ENCODE peak calls at places on chromosomes 4 and X, in six cellular contexts. One of them, this sample, is unnamed.
A peak's percentile ranks its signal among the peaks of the same experiment; 100 is the strongest.

GRCh38 chr4:185099024-185099682 is 43.9 kb upstream of the SLC25A4 start:
- DNase-seq in GM04504: no peak
- DNase-seq in progenitor cell of endocrine pancreas: no peak
- DNase-seq in T-helper 9 cell: no peak
- DNase-seq in smooth muscle cell of the brain vasculature: no peak
- DNase-seq in germinal center: no peak
- DNase-seq in this sample: no peak

GRCh38 chr4:44716597-44716996 is 9.8 kb downstream of the GNPDA2 start:
- DNase-seq in progenitor cell of endocrine pancreas: no peak
- DNase-seq in smooth muscle cell of the brain vasculature: no peak
- DNase-seq in germinal center: no peak
- DNase-seq in GM04504: no peak
- DNase-seq in T-helper 9 cell: no peak
- DNase-seq in this sample: no peak

GRCh38 chrX:49106930-49107329 is 16.6 kb downstream of the GPKOW start:
- DNase-seq in T-helper 9 cell: no peak
- DNase-seq in GM04504: peak; percentile 14
- DNase-seq in germinal center: no peak
- DNase-seq in progenitor cell of endocrine pancreas: no peak
- DNase-seq in smooth muscle cell of the brain vasculature: no peak
- DNase-seq in this sample: no peak

GRCh38 chr4:9691221-9692065 is 90.0 kb upstream of the DRD5 start:
- DNase-seq in GM04504: peak; percentile 26
- DNase-seq in smooth muscle cell of the brain vasculature: peak; percentile 53
- DNase-seq in progenitor cell of endocrine pancreas: peak; percentile 94
- DNase-seq in T-helper 9 cell: peak; percentile 82
- DNase-seq in germinal center: peak; percentile 85
- DNase-seq in this sample: no peak

GRCh38 chrX:7746861-7747260 is 96.1 kb upstream of the VCX start:
- DNase-seq in GM04504: peak; percentile 1
- DNase-seq in T-helper 9 cell: no peak
- DNase-seq in germinal center: no peak
- DNase-seq in smooth muscle cell of the brain vasculature: peak; percentile 29
- DNase-seq in progenitor cell of endocrine pancreas: no peak
- DNase-seq in this sample: no peak

GRCh38 chr4:48943387-48943786 is 36.8 kb upstream of the OCIAD2 start:
- DNase-seq in GM04504: no peak
- DNase-seq in T-helper 9 cell: no peak
- DNase-seq in smooth muscle cell of the brain vasculature: no peak
- DNase-seq in germinal center: no peak
- DNase-seq in progenitor cell of endocrine pancreas: no peak
- DNase-seq in this sample: no peak

GRCh38 chr4:122625156-122625555 is 4.3 kb upstream of the IL21 start:
- DNase-seq in germinal center: no peak
- DNase-seq in T-helper 9 cell: no peak
- DNase-seq in smooth muscle cell of the brain vasculature: no peak
- DNase-seq in progenitor cell of endocrine pancreas: no peak
- DNase-seq in GM04504: no peak
- DNase-seq in this sample: no peak

GRCh38 chr4:108651068-108651794 is 832 bp downstream of the OSTC start:
- DNase-seq in GM04504: no peak
- DNase-seq in smooth muscle cell of the brain vasculature: peak; percentile 41
- DNase-seq in germinal center: no peak
- DNase-seq in T-helper 9 cell: no peak
- DNase-seq in progenitor cell of endocrine pancreas: no peak
- DNase-seq in this sample: no peak

GRCh38 chr4:176193898-176194297 is 1.5 kb downstream of the SPATA4 start:
- DNase-seq in GM04504: peak; percentile 62
- DNase-seq in smooth muscle cell of the brain vasculature: no peak
- DNase-seq in germinal center: no peak
- DNase-seq in progenitor cell of endocrine pancreas: no peak
- DNase-seq in T-helper 9 cell: no peak
- DNase-seq in this sample: no peak

GRCh38 chr4:53233396-53233795 is 132.5 kb downstream of the SCFD2 start:
- DNase-seq in progenitor cell of endocrine pancreas: no peak
- DNase-seq in GM04504: no peak
- DNase-seq in germinal center: no peak
- DNase-seq in T-helper 9 cell: no peak
- DNase-seq in smooth muscle cell of the brain vasculature: peak; percentile 15
- DNase-seq in this sample: no peak

GRCh38 chr4:5710962-5711478 is at the start of gene EVC:
- DNase-seq in germinal center: peak; percentile 45
- DNase-seq in progenitor cell of endocrine pancreas: peak; percentile 63
- DNase-seq in smooth muscle cell of the brain vasculature: peak; percentile 47
- DNase-seq in T-helper 9 cell: no peak
- DNase-seq in GM04504: peak; percentile 66
- DNase-seq in this sample: no peak

GRCh38 chr4:3871181-3871852 is 105.1 kb downstream of the ADRA2C start:
- DNase-seq in GM04504: no peak
- DNase-seq in smooth muscle cell of the brain vasculature: no peak
- DNase-seq in germinal center: peak; percentile 43
- DNase-seq in progenitor cell of endocrine pancreas: peak; percentile 79
- DNase-seq in T-helper 9 cell: no peak
- DNase-seq in this sample: no peak

GRCh38 chr4:2417765-2418651 is at the start of gene ZFYVE28:
- DNase-seq in germinal center: no peak
- DNase-seq in GM04504: no peak
- DNase-seq in smooth muscle cell of the brain vasculature: no peak
- DNase-seq in T-helper 9 cell: no peak
- DNase-seq in progenitor cell of endocrine pancreas: no peak
- DNase-seq in this sample: no peak

GRCh38 chr4:20764353-20764752 is 64.1 kb downstream of the PACRGL start:
- DNase-seq in progenitor cell of endocrine pancreas: no peak
- DNase-seq in GM04504: no peak
- DNase-seq in smooth muscle cell of the brain vasculature: no peak
- DNase-seq in T-helper 9 cell: no peak
- DNase-seq in germinal center: no peak
- DNase-seq in this sample: no peak

GRCh38 chr4:105998210-105998609 is 102.9 kb downstream of the NPNT start:
- DNase-seq in T-helper 9 cell: no peak
- DNase-seq in germinal center: no peak
- DNase-seq in smooth muscle cell of the brain vasculature: no peak
- DNase-seq in GM04504: no peak
- DNase-seq in progenitor cell of endocrine pancreas: no peak
- DNase-seq in this sample: no peak

GRCh38 chrX:154401045-154401799 is 3.0 kb downstream of the RPL10 start:
- DNase-seq in T-helper 9 cell: no peak
- DNase-seq in progenitor cell of endocrine pancreas: no peak
- DNase-seq in germinal center: no peak
- DNase-seq in smooth muscle cell of the brain vasculature: no peak
- DNase-seq in GM04504: no peak
- DNase-seq in this sample: no peak

GRCh38 chrX:49172280-49172780 is 632 bp downstream of the PLP2 start:
- DNase-seq in germinal center: peak; percentile 36
- DNase-seq in GM04504: no peak
- DNase-seq in smooth muscle cell of the brain vasculature: no peak
- DNase-seq in T-helper 9 cell: peak; percentile 41
- DNase-seq in progenitor cell of endocrine pancreas: no peak
- DNase-seq in this sample: no peak

GRCh38 chr4:183200453-183200852 is 101.4 kb downstream of the WWC2 start:
- DNase-seq in T-helper 9 cell: no peak
- DNase-seq in GM04504: peak; percentile 86
- DNase-seq in germinal center: no peak
- DNase-seq in smooth muscle cell of the brain vasculature: peak; percentile 93
- DNase-seq in progenitor cell of endocrine pancreas: no peak
- DNase-seq in this sample: no peak

GRCh38 chrX:34943235-34943634 is 639 bp downstream of the FAM47B start:
- DNase-seq in T-helper 9 cell: no peak
- DNase-seq in germinal center: no peak
- DNase-seq in progenitor cell of endocrine pancreas: no peak
- DNase-seq in GM04504: no peak
- DNase-seq in smooth muscle cell of the brain vasculature: no peak
- DNase-seq in this sample: no peak

GRCh38 chr4:181688886-181689285 is 554.3 kb upstream of the TENM3 start:
- DNase-seq in T-helper 9 cell: no peak
- DNase-seq in germinal center: no peak
- DNase-seq in progenitor cell of endocrine pancreas: no peak
- DNase-seq in smooth muscle cell of the brain vasculature: no peak
- DNase-seq in GM04504: no peak
- DNase-seq in this sample: no peak

GRCh38 chr4:125105561-125105960 is 209.2 kb upstream of the FAT4 start:
- DNase-seq in progenitor cell of endocrine pancreas: no peak
- DNase-seq in GM04504: peak; percentile 48
- DNase-seq in T-helper 9 cell: no peak
- DNase-seq in smooth muscle cell of the brain vasculature: no peak
- DNase-seq in germinal center: no peak
- DNase-seq in this sample: no peak

GRCh38 chr4:72909461-72909860 is 160.1 kb downstream of the COX18 start:
- DNase-seq in progenitor cell of endocrine pancreas: no peak
- DNase-seq in smooth muscle cell of the brain vasculature: no peak
- DNase-seq in GM04504: no peak
- DNase-seq in T-helper 9 cell: no peak
- DNase-seq in germinal center: no peak
- DNase-seq in this sample: no peak

GRCh38 chr4:18111100-18111499 is 89.5 kb upstream of the LCORL start:
- DNase-seq in GM04504: no peak
- DNase-seq in progenitor cell of endocrine pancreas: no peak
- DNase-seq in germinal center: no peak
- DNase-seq in T-helper 9 cell: no peak
- DNase-seq in smooth muscle cell of the brain vasculature: no peak
- DNase-seq in this sample: no peak

GRCh38 chr4:107243141-107243779 is 207.1 kb upstream of the DKK2 start:
- DNase-seq in germinal center: no peak
- DNase-seq in smooth muscle cell of the brain vasculature: no peak
- DNase-seq in progenitor cell of endocrine pancreas: no peak
- DNase-seq in T-helper 9 cell: no peak
- DNase-seq in GM04504: peak; percentile 54
- DNase-seq in this sample: no peak

GRCh38 chr4:187908079-187908501 is 87.5 kb upstream of the ZFP42 start:
- DNase-seq in smooth muscle cell of the brain vasculature: peak; percentile 13
- DNase-seq in GM04504: no peak
- DNase-seq in germinal center: no peak
- DNase-seq in progenitor cell of endocrine pancreas: no peak
- DNase-seq in T-helper 9 cell: no peak
- DNase-seq in this sample: no peak

GRCh38 chr4:121822796-121823504 is 733 bp downstream of the CCNA2 start:
- DNase-seq in germinal center: peak; percentile 49
- DNase-seq in smooth muscle cell of the brain vasculature: no peak
- DNase-seq in GM04504: no peak
- DNase-seq in progenitor cell of endocrine pancreas: no peak
- DNase-seq in T-helper 9 cell: peak; percentile 10
- DNase-seq in this sample: no peak

GRCh38 chrX:72020788-72021187 is 110.1 kb downstream of the NHSL2 start:
- DNase-seq in GM04504: no peak
- DNase-seq in germinal center: no peak
- DNase-seq in smooth muscle cell of the brain vasculature: no peak
- DNase-seq in progenitor cell of endocrine pancreas: no peak
- DNase-seq in T-helper 9 cell: no peak
- DNase-seq in this sample: no peak

GRCh38 chrX:12956704-12957541 is 18.0 kb upstream of the TMSB4X start:
- DNase-seq in smooth muscle cell of the brain vasculature: no peak
- DNase-seq in T-helper 9 cell: peak; percentile 41
- DNase-seq in progenitor cell of endocrine pancreas: no peak
- DNase-seq in GM04504: no peak
- DNase-seq in germinal center: peak; percentile 57
- DNase-seq in this sample: no peak